ENCODE peak calls at places on chromosomes 6 and 20, in four cellular contexts. J is left ventricle myocardium superior, I is lung, S is suprapubic skin. C is an unnamed sample.

GRCh38 chr6:9138856-9139426 is 703.6 kb upstream of the SLC35B3 start:
- DNase-seq in J (no peak), I (no peak), S (no peak), C (no peak)

GRCh38 chr20:48638546-48638945 is 189.3 kb downstream of the PREX1 start:
- DNase-seq in J (no peak), I (no peak), S (no peak), C (no peak)

GRCh38 chr6:124879110-124879991 is 82.9 kb upstream of the RNF217 start:
- DNase-seq in J (no peak), I (no peak), S (no peak), C (no peak)

GRCh38 chr6:27478141-27478705 is 5.3 kb upstream of the ZNF184 start:
- DNase-seq in J (no peak), I (no peak), S (no peak), C (no peak)

GRCh38 chr20:56690531-56691175 is 61.5 kb downstream of the TFAP2C start:
- DNase-seq in J (no peak), I (no peak), S (no peak), C (no peak)

GRCh38 chr20:2305946-2306345 is 10.1 kb downstream of the TGM3 start:
- DNase-seq in J (no peak), I (no peak), S (peak; percentile 15), C (no peak)

GRCh38 chr20:35698298-35699126 is 640 bp downstream of the NFS1 start:
- DNase-seq in J (no peak), I (peak; percentile 27), S (peak; percentile 73), C (no peak)

GRCh38 chr6:74357329-74357728 is 661.3 kb downstream of the CD109 start:
- DNase-seq in J (no peak), I (no peak), S (no peak), C (no peak)

GRCh38 chr6:108591040-108591816 is 30.5 kb downstream of the FOXO3 start:
- DNase-seq in J (no peak), I (no peak), S (no peak), C (no peak)

GRCh38 chr20:25225642-25226432 is 22.0 kb upstream of the PYGB start:
- DNase-seq in J (peak; percentile 65), I (no peak), S (no peak), C (no peak)

GRCh38 chr6:34240329-34241248 is 3.9 kb downstream of the HMGA1 start:
- DNase-seq in J (no peak), I (no peak), S (peak; percentile 56), C (no peak)

GRCh38 chr20:16257813-16258430 is 315.3 kb downstream of the KIF16B start:
- DNase-seq in J (no peak), I (no peak), S (no peak), C (no peak)

GRCh38 chr6:40912158-40912946 is 126.7 kb downstream of the UNC5CL start:
- DNase-seq in J (peak; percentile 43), I (no peak), S (no peak), C (peak; percentile 66)

C was measured in testis.